ENCODE peak calls at places on chromosomes 4 and X, in eight cellular contexts. H, P, X, N, B, T, W and R are unnamed samples.

GRCh38 chrX:19127649-19128168 is 5.4 kb upstream of the ADGRG2 start:
- DNase-seq in W (no peak), H (peak; percentile 0), B (no peak), T (no peak), P (peak; percentile 51), X (peak; percentile 80), N (no peak), R (no peak)

GRCh38 chr4:81378398-81378797 is 93.3 kb downstream of the RASGEF1B start:
- DNase-seq in X (no peak), H (peak; percentile 22), B (no peak), P (no peak), T (no peak), N (no peak), W (no peak), R (peak; percentile 27)

GRCh38 chrX:70030242-70030823 is 19.4 kb downstream of the AWAT2 start:
- DNase-seq in T (no peak), W (peak; percentile 9), X (peak; percentile 75), H (peak; percentile 53), B (no peak), N (peak; percentile 41), P (no peak), R (no peak)

GRCh38 chrX:47380268-47380667 is 9.9 kb downstream of the ZNF157 start:
- DNase-seq in B (no peak), W (no peak), N (no peak), T (no peak), H (peak; percentile 22), P (no peak), X (no peak), R (no peak)

GRCh38 chrX:150258463-150259430 is 104.4 kb upstream of the MAMLD1 start:
- DNase-seq in P (no peak), W (peak; percentile 57), B (no peak), N (no peak), X (peak; percentile 31), H (peak; percentile 27), T (no peak), R (no peak)

GRCh38 chr4:119498520-119498919 is 130.1 kb downstream of the PDE5A start:
- DNase-seq in H (no peak), P (peak; percentile 52), W (no peak), T (no peak), B (peak; percentile 86), X (peak; percentile 32), N (no peak), R (no peak)

GRCh38 chr4:8402640-8403039 is 37.9 kb downstream of the ACOX3 start:
- DNase-seq in B (peak; percentile 80), P (peak; percentile 83), W (no peak), H (no peak), X (no peak), N (no peak), T (no peak), R (no peak)

GRCh38 chr4:184514121-184514988 is 40.0 kb upstream of the IRF2 start:
- DNase-seq in T (peak; percentile 75), P (peak; percentile 78), B (peak; percentile 76), X (peak; percentile 89), H (peak; percentile 88), N (peak; percentile 66), W (peak; percentile 91), R (no peak)

GRCh38 chr4:54274786-54275503 is 45.9 kb downstream of the PDGFRA start:
- DNase-seq in T (no peak), X (no peak), P (no peak), B (no peak), W (no peak), N (no peak), H (peak; percentile 32), R (no peak)

GRCh38 chr4:122992111-122992510 is 69.7 kb upstream of the NUDT6 start:
- DNase-seq in T (no peak), N (no peak), H (peak; percentile 31), P (no peak), X (peak; percentile 37), B (no peak), W (peak; percentile 27), R (peak; percentile 38)

GRCh38 chr4:155342142-155342541 is 34.6 kb downstream of the MAP9 start:
- DNase-seq in T (no peak), P (no peak), B (no peak), X (peak; percentile 56), W (peak; percentile 54), N (no peak), H (peak; percentile 15), R (no peak)

GRCh38 chr4:54099959-54100606 is at the start of gene GSX2:
- DNase-seq in X (no peak), B (no peak), N (no peak), H (peak; percentile 28), P (peak; percentile 80), W (no peak), T (no peak), R (no peak)

GRCh38 chr4:78185117-78185516 is 128.0 kb downstream of the FRAS1 start:
- DNase-seq in P (no peak), H (no peak), B (no peak), W (no peak), T (no peak), X (no peak), N (no peak), R (peak; percentile 44)

GRCh38 chrX:111447298-111447697 is 35.3 kb upstream of the DCX start:
- DNase-seq in N (peak; percentile 65), X (peak; percentile 0), W (peak; percentile 5), B (no peak), P (no peak), H (no peak), T (peak; percentile 0), R (no peak)

GRCh38 chr4:25925486-25926201 is 11.6 kb downstream of the SMIM20 start:
- DNase-seq in W (peak; percentile 43), H (peak; percentile 41), T (no peak), N (peak; percentile 54), B (no peak), X (peak; percentile 64), P (no peak), R (no peak)

GRCh38 chrX:74540635-74541249 is 73.7 kb downstream of the RLIM start:
- DNase-seq in N (no peak), B (no peak), X (no peak), W (no peak), H (no peak), P (no peak), T (no peak), R (peak; percentile 1)

GRCh38 chr4:8516061-8516573 is 64.1 kb upstream of the GPR78 start:
- DNase-seq in B (no peak), N (no peak), P (no peak), T (no peak), X (no peak), H (no peak), W (no peak), R (no peak)

GRCh38 chr4:56688094-56688647 is 7.1 kb upstream of the HOPX start:
- DNase-seq in X (no peak), T (no peak), W (no peak), B (no peak), P (no peak), H (no peak), N (no peak), R (no peak)
- H3K4me3 ChIP-seq in X (no peak overlapping the region), T (no peak overlapping the region), W (no peak overlapping the region), B (no peak overlapping the region), P (no peak overlapping the region), H (no peak overlapping the region), N (no peak overlapping the region), R (no peak overlapping the region)

GRCh38 chr4:37665347-37666009 is 20.7 kb downstream of the RELL1 start:
- DNase-seq in T (no peak), W (no peak), H (no peak), B (no peak), P (no peak), N (no peak), X (no peak), R (no peak)
- H3K4me3 ChIP-seq in T (no peak overlapping the region), W (no peak overlapping the region), H (no peak overlapping the region), B (peak overlapping the region; percentile 1), P (no peak overlapping the region), N (no peak overlapping the region), X (no peak overlapping the region), R (no peak overlapping the region)

GRCh38 chr4:130534651-130535050 is 1438.7 kb downstream of the C4orf33 start:
- DNase-seq in H (no peak), W (no peak), T (no peak), N (no peak), P (no peak), X (no peak), B (no peak), R (no peak)

GRCh38 chr4:130530505-130530904 is 1434.6 kb downstream of the C4orf33 start:
- DNase-seq in W (no peak), P (no peak), B (no peak), H (no peak), T (no peak), N (no peak), X (no peak), R (no peak)
- H3K4me3 ChIP-seq in W (no peak overlapping the region), P (no peak overlapping the region), B (no peak overlapping the region), H (no peak overlapping the region), T (no peak overlapping the region), N (no peak overlapping the region), X (no peak overlapping the region), R (no peak overlapping the region)

DNA sequence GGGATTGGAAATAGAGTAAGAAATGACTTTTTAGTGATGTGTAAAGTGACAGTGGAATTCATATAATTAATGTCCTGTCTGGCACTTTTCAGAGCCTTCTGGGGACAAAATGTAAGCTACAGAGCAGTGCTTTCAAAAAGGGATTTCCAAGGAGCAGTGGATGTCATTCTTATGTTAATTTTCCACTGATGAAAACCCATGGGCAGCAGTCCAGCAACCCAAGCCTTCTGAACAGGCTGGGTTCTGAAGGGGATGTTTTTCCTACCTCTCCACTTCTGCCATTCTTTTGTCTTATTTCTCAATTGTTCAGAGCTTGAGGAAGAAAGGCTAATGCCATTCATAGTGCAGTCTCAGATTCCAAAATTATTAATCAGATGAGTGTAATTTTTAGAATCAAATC is 717.7 kb upstream of the HS3ST1 start:
- DNase-seq in X (peak; percentile 5), T (no peak), N (no peak), H (no peak), P (no peak), B (no peak), W (no peak), R (no peak)
- H3K4me3 ChIP-seq in X (no peak overlapping the region), T (no peak overlapping the region), N (no peak overlapping the region), H (no peak overlapping the region), P (no peak overlapping the region), B (no peak overlapping the region), W (no peak overlapping the region), R (no peak overlapping the region)

GRCh38 chr4:159060161-159060560 is 42.7 kb upstream of the RAPGEF2 start:
- DNase-seq in N (no peak), B (no peak), W (no peak), T (no peak), P (peak; percentile 63), H (no peak), X (no peak), R (peak; percentile 58)

GRCh38 chr4:159065513-159066240 is 37.2 kb upstream of the RAPGEF2 start:
- DNase-seq in B (no peak), W (no peak), N (no peak), T (no peak), X (no peak), P (no peak), H (no peak), R (no peak)

DNA sequence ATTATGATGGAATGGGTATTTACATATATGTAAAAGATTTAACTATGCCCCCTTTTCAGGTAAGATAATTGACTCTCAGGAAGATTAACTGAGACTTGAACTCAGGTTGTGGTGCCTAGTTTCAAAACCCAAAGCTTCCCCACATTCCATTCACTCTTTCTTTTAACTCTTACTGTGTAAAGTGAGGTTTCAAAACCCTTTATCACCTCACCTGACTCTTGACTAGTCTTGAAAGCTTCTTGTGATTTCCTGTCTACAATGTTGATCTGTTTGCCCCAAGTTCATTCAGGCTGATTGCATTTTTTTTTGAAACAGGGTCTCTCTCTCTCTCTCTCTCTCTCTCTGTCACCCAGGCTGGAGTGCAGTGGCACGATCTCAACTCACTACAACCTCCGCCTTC is 40.5 kb upstream of the RAPGEF2 start:
- DNase-seq in N (no peak), W (no peak), P (no peak), B (no peak), T (no peak), X (no peak), H (no peak), R (no peak)
- H3K4me3 ChIP-seq in N (no peak overlapping the region), W (no peak overlapping the region), P (no peak overlapping the region), B (no peak overlapping the region), T (no peak overlapping the region), X (no peak overlapping the region), H (no peak overlapping the region), R (no peak overlapping the region)